ENCODE peak calls at places on chromosomes 16 and 17, in ten cellular contexts. D is upper lobe of right lung, O is neural progenitor cell, B is adipocyte, F is aorta, X is right atrium auricular region, U is breast epithelium, V is spleen, M is SJCRH30, L is left ventricle myocardium inferior. Y is an unnamed sample. For H3K4me1 and H3K36me3, the result is how much of the 10 kb centered on the place peaks cover.

GRCh38 chr17:67679721-67680120 is 38.0 kb upstream of the NOL11 start:
- DNase-seq in U (no peak), X (no peak), D (no peak), L (no peak), V (no peak), M (no peak), F (no peak), B (no peak), O (no peak), Y (no peak)

GRCh38 chr17:32335647-32336046 is 6.3 kb downstream of the C17orf75 start:
- DNase-seq in O (no peak), U (no peak), B (no peak), D (no peak), F (no peak), X (no peak), M (no peak), L (no peak), V (no peak), Y (no peak)

GRCh38 chr17:56292628-56293027 is 139.4 kb downstream of the ANKFN1 start:
- DNase-seq in D (no peak), V (no peak), B (no peak), U (no peak), L (no peak), M (no peak), F (no peak), O (no peak), X (no peak), Y (no peak)

GRCh38 chr17:58329035-58329807 is 626 bp upstream of the TSPOAP1 start:
- DNase-seq in L (peak), D (peak), X (no peak), F (peak), B (no peak), U (no peak), M (no peak), O (peak), V (peak), Y (no peak)

GRCh38 chr16:53518550-53519416 is 15.8 kb upstream of the AKTIP start:
- DNase-seq in M (peak), O (no peak), B (peak), L (no peak), D (no peak), V (peak), X (peak), U (no peak), F (no peak), Y (no peak)

GRCh38 chr16:66740533-66740932 is 10.9 kb downstream of the DYNC1LI2 start:
- DNase-seq in F (no peak), V (no peak), U (no peak), L (no peak), B (peak), O (no peak), D (no peak), X (no peak), M (no peak), Y (no peak)

GRCh38 chr17:77436058-77436442 is 295.3 kb downstream of the SEC14L1 start:
- DNase-seq in U (no peak), M (peak), X (no peak), V (no peak), O (peak), F (no peak), L (peak), D (no peak), B (peak), Y (no peak)

GRCh38 chr17:64130559-64131001 is 636 bp upstream of the ERN1 start:
- DNase-seq in V (no peak), X (peak), M (no peak), F (peak), O (no peak), D (peak), B (peak), U (no peak), L (no peak), Y (no peak)

GRCh38 chr17:78421534-78422266 is 43.3 kb downstream of the PGS1 start:
- DNase-seq in B (peak), O (peak), L (peak), U (peak), X (no peak), D (peak), V (peak), M (peak), F (peak), Y (peak)

GRCh38 chr17:50048988-50049387 is 6.9 kb upstream of the ITGA3 start:
- DNase-seq in U (no peak), O (no peak), B (no peak), D (no peak), V (no peak), L (no peak), F (no peak), X (no peak), M (no peak), Y (no peak)
- H3K4me1 ChIP-seq in U (under half), O (under half), B (under half), D (half or more), V (under half), L (under half), F (under half), X (under half), M (under half), Y (under half)

DNA sequence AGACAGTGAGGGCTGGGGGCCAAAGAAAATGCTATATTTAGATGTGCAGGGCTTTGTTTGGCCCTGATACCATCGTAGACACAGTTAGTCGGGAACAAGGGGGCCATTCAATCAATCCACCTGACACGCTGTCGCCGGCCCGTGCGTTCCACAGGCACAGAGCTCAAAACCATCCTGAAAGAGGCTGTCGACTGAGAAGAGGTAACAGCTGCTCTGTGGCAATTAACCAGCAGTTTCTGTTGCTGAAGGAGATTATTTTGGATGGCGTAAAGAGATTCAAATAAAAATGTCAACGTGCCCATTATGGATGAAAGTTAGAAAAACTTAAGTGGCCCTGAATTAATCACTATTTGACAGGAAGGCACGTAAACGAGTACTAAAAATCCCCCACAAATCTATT is 276.2 kb upstream of the IRX5 start:
- DNase-seq in V (no peak), B (no peak), X (no peak), F (peak), U (no peak), D (no peak), L (no peak), O (peak), M (peak), Y (no peak)
- H3K4me3 ChIP-seq in V (no peak), B (no peak), X (no peak), F (no peak), U (peak), D (no peak), L (no peak), O (no peak), M (peak), Y (no peak)

GRCh38 chr17:61452301-61453290 is at the start of gene TBX4:
- DNase-seq in F (no peak), L (no peak), X (peak), U (no peak), V (no peak), B (peak), D (no peak), M (no peak), O (peak), Y (no peak)
- H3K36me3 ChIP-seq in F (under half), L (under half), X (under half), U (under half), V (under half), B (under half), D (under half), M (under half), O (under half), Y (under half)

GRCh38 chr16:49854227-49855203 is 1.4 kb downstream of the ZNF423 start:
- DNase-seq in O (peak), U (no peak), X (no peak), M (peak), V (peak), L (peak), F (no peak), B (peak), D (peak), Y (peak)

GRCh38 chr16:49855280-49855821 is 561 bp downstream of the ZNF423 start:
- DNase-seq in X (peak), O (peak), B (peak), V (peak), F (peak), D (peak), U (peak), L (peak), M (peak), Y (peak)

GRCh38 chr16:49857423-49858181 is 1.7 kb upstream of the ZNF423 start:
- DNase-seq in M (peak), U (no peak), L (peak), B (peak), X (no peak), O (peak), F (peak), V (peak), D (peak), Y (peak)

GRCh38 chr16:49856741-49857330 is 924 bp upstream of the ZNF423 start:
- DNase-seq in X (peak), B (peak), U (peak), M (peak), O (peak), D (peak), L (peak), F (peak), V (peak), Y (peak)

DNA sequence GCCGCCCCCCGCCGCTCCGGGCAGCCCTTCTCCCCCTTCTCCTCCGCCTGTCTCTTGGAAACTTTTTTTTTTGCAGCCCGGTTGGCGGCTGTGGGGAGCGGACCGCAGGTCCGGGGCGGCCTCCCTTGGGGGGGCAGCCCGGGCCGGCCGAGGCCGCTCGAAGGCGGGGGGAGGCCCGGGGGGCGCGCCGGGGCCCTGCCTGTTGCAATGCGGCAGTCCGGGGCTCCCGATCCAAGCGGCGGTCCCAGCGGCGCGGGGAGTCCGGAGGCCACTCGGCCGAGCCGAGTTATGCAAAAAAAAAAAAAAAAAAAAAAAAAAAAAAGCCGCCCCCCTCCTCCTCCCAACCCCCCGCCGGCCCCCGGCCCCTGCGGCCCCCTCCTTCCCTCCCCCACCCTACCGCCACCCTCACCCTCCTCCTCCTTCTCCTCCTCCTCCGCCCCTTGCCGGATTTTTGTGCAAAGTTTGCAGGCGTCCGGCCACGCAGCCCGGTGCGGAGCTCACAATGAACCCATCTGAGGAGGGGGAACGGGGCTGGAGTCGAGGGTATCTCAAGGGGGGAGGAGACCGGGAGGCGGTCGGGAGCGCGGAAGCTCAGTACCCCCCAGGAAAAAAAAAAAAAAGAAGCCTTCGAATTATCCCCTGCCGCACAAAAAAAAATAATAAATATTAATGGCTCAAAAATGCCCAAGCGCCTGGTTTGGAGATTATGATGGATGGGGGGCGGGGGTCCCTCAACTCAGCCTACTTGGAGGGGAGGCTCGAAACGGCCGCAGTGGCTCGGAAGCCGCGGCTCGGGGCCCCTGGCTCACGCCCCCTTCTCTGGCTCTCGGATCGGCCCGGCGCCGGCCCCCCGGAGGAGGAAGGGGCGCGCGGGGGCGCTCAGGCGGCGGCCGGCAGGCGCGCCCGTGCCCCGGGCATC is at the start of gene ZNF423:
- DNase-seq in L (no peak), X (no peak), F (no peak), M (peak), U (no peak), B (no peak), O (peak), V (no peak), D (no peak), Y (no peak)
- H3K4me1 ChIP-seq in L (half or more), X (under half), F (under half), M (under half), U (under half), B (under half), O (under half), V (under half), D (under half), Y (under half)

GRCh38 chr16:75580-76501 is 2.2 kb upstream of the MPG start:
- DNase-seq in O (peak), X (peak), M (peak), V (no peak), F (peak), D (peak), U (peak), B (peak), L (peak), Y (no peak)
- H3K4me3 ChIP-seq in O (no peak), X (no peak), M (no peak), V (no peak), F (no peak), D (no peak), U (peak), B (peak), L (peak), Y (no peak)

GRCh38 chr17:60447375-60447774 is 25.1 kb downstream of the CHCT1 start:
- DNase-seq in U (no peak), O (no peak), V (no peak), X (no peak), D (no peak), M (no peak), L (no peak), F (no peak), B (no peak), Y (no peak)
- H3K36me3 ChIP-seq in U (under half), O (under half), V (half or more), X (under half), D (half or more), M (under half), L (half or more), F (under half), B (half or more), Y (under half)

DNA sequence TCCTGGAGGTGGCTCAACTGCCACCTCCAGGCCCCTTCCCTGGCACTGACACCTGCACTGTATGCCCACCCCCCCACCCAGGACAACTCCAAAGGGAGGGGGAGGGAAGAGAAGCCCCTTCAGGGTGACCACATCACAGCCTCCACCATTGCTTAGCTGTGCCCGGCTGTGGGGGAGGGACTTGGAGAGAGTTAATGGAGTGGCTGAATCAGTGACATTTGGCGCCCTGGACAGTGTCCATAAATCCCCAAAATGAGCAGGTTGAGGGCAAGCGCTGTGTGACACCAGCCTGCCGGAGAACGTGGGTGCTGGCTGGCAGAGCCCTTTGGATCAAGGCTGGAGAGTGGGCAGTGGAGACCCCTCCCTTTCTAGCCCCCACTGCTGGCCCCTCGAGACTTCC is 883 bp downstream of the USH1G start:
- DNase-seq in V (no peak), X (no peak), F (no peak), B (no peak), O (no peak), D (no peak), M (no peak), U (no peak), L (no peak), Y (no peak)
- H3K4me1 ChIP-seq in V (under half), X (under half), F (under half), B (under half), O (under half), D (under half), M (under half), U (under half), L (under half), Y (under half)

DNA sequence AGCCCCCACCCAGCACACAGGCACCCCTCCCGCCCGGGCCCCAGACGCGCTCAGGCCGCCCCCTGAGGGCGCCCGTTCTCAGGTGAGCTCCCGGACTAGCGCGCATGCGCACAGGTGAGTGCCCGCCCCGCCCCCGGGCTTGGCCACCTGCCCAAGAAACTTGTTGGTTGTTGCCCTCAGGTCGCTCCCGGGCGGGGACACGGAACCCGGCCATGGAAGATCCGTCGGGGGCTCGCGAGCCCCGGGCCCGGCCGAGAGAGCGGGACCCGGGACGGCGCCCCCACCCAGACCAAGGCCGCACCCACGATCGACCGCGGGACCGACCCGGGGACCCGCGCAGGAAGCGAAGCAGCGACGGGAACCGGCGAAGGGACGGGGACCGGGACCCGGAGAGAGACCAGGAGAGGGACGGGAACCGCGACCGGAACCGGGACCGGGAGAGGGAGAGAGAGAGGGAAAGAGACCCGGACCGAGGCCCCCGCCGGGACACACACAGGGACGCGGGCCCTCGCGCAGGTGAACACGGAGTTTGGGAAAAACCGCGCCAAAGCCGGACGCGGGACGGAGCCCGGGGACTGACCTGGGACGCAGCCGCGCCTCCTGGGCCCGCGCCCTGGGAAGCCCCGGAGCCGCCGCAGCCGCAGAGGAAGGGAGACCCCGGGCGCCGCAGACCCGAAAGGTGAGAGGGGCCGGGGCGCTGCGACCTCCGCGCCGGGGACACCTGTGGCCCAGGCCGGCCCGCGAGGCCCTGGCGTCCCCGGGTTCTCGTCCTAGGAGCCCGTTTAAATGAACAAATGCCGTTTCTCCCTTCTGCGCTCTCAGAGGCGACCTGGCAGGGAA is at the start of gene MARVELD3:
- DNase-seq in F (peak), V (peak), X (no peak), B (peak), L (no peak), M (no peak), U (peak), O (peak), D (peak), Y (peak)
- H3K4me3 ChIP-seq in F (no peak), V (peak), X (peak), B (peak), L (peak), M (no peak), U (peak), O (peak), D (peak), Y (peak)

DNA sequence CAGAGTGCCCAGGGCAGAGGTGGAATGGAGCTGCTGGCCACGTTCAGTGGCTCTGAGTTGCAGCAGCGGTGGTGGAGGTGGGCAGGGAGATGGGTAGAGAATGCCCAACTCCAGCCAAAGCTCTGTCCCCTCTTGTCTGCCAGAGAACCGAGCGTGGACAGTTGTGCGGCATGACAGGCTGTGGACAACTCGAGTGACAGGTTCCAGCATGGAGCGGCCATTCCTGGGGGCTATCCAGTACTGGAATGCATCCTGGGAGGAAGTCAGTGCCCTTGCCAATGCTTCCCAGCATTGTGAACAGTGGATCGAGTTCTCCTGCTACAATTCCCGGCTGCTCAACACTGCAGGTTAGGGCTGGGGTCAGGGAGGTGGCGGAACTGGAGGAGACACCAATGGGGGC is 8.3 kb downstream of the CNTNAP1 start:
- DNase-seq in M (no peak), L (no peak), F (no peak), O (no peak), V (no peak), D (no peak), B (no peak), X (no peak), U (no peak), Y (no peak)
- H3K36me3 ChIP-seq in M (under half), L (under half), F (under half), O (under half), V (half or more), D (under half), B (under half), X (under half), U (under half), Y (under half)

GRCh38 chr17:79794659-79795511 is 2.0 kb downstream of the CBX8 start:
- DNase-seq in X (no peak), B (no peak), L (no peak), M (no peak), F (no peak), O (peak), D (peak), V (no peak), U (no peak), Y (no peak)
- H3K4me1 ChIP-seq in X (under half), B (under half), L (half or more), M (under half), F (under half), O (under half), D (under half), V (half or more), U (under half), Y (under half)

Y was measured in Caco-2.